ENCODE peak calls at places on chromosomes 3 and 15, in four cellular contexts. One of them, this sample, is unnamed.

GRCh38 chr3:171791695-171792082 is 18.6 kb downstream of the PLD1 start:
- DNase-seq in prostate gland: no peak
- DNase-seq in CD8-positive, alpha-beta T cell: no peak
- DNase-seq in aorta: no peak
- DNase-seq in this sample: peak; percentile 83

GRCh38 chr3:8538904-8539303 is 37.3 kb downstream of the LMCD1 start:
- DNase-seq in prostate gland: no peak
- DNase-seq in CD8-positive, alpha-beta T cell: no peak
- DNase-seq in aorta: no peak
- DNase-seq in this sample: no peak

GRCh38 chr3:108838411-108838810 is 15.8 kb downstream of the TRAT1 start:
- DNase-seq in prostate gland: no peak
- DNase-seq in CD8-positive, alpha-beta T cell: no peak
- DNase-seq in aorta: no peak
- DNase-seq in this sample: no peak

GRCh38 chr3:115470254-115470653 is 153.1 kb upstream of the GAP43 start:
- DNase-seq in prostate gland: no peak
- DNase-seq in CD8-positive, alpha-beta T cell: no peak
- DNase-seq in aorta: no peak
- DNase-seq in this sample: no peak

GRCh38 chr3:13419356-13420050 is 619 bp downstream of the NUP210 start:
- DNase-seq in prostate gland: no peak
- DNase-seq in CD8-positive, alpha-beta T cell: peak; percentile 76
- DNase-seq in aorta: no peak
- DNase-seq in this sample: peak; percentile 28

GRCh38 chr15:80694624-80695098 is 449 bp upstream of the ABHD17C start:
- DNase-seq in prostate gland: no peak
- DNase-seq in CD8-positive, alpha-beta T cell: peak; percentile 57
- DNase-seq in aorta: peak; percentile 46
- DNase-seq in this sample: peak; percentile 43

GRCh38 chr15:41876689-41877088 is 17.2 kb downstream of the SPTBN5 start:
- DNase-seq in prostate gland: no peak
- DNase-seq in CD8-positive, alpha-beta T cell: no peak
- DNase-seq in aorta: no peak
- DNase-seq in this sample: no peak

GRCh38 chr3:58124387-58124786 is 86.4 kb downstream of the DNASE1L3 start:
- DNase-seq in prostate gland: no peak
- DNase-seq in CD8-positive, alpha-beta T cell: no peak
- DNase-seq in aorta: no peak
- DNase-seq in this sample: no peak

GRCh38 chr3:71803248-71803647 is 18.3 kb upstream of the PROK2 start:
- DNase-seq in prostate gland: no peak
- DNase-seq in CD8-positive, alpha-beta T cell: no peak
- DNase-seq in aorta: no peak
- DNase-seq in this sample: no peak

GRCh38 chr3:175159202-175159601 is 300.1 kb downstream of the NAALADL2 start:
- DNase-seq in prostate gland: no peak
- DNase-seq in CD8-positive, alpha-beta T cell: no peak
- DNase-seq in aorta: no peak
- DNase-seq in this sample: no peak

GRCh38 chr3:142863010-142863787 is 25.7 kb downstream of the PCOLCE2 start:
- DNase-seq in prostate gland: no peak
- DNase-seq in CD8-positive, alpha-beta T cell: no peak
- DNase-seq in aorta: no peak
- DNase-seq in this sample: peak; percentile 82

GRCh38 chr15:88911766-88912118 is 1.4 kb downstream of the MFGE8 start:
- DNase-seq in prostate gland: no peak
- DNase-seq in CD8-positive, alpha-beta T cell: no peak
- DNase-seq in aorta: peak; percentile 62
- DNase-seq in this sample: no peak

GRCh38 chr3:141280690-141281089 is 49.1 kb downstream of the PXYLP1 start:
- DNase-seq in prostate gland: no peak
- DNase-seq in CD8-positive, alpha-beta T cell: no peak
- DNase-seq in aorta: no peak
- DNase-seq in this sample: peak; percentile 50

GRCh38 chr3:63228677-63229076 is 49.4 kb upstream of the SYNPR start:
- DNase-seq in prostate gland: no peak
- DNase-seq in CD8-positive, alpha-beta T cell: no peak
- DNase-seq in aorta: no peak
- DNase-seq in this sample: no peak

GRCh38 chr15:33425149-33425548 is 114.4 kb downstream of the RYR3 start:
- DNase-seq in prostate gland: no peak
- DNase-seq in CD8-positive, alpha-beta T cell: no peak
- DNase-seq in aorta: peak; percentile 52
- DNase-seq in this sample: no peak

GRCh38 chr3:52408466-52408865 is 36.4 kb downstream of the SEMA3G start:
- DNase-seq in prostate gland: no peak
- DNase-seq in CD8-positive, alpha-beta T cell: no peak
- DNase-seq in aorta: peak; percentile 24
- DNase-seq in this sample: no peak

GRCh38 chr15:78368671-78369070 is 28.5 kb downstream of the CRABP1 start:
- DNase-seq in prostate gland: no peak
- DNase-seq in CD8-positive, alpha-beta T cell: no peak
- DNase-seq in aorta: no peak
- DNase-seq in this sample: no peak

GRCh38 chr15:50415752-50416404 is 8.3 kb upstream of the USP8 start:
- DNase-seq in prostate gland: no peak
- DNase-seq in CD8-positive, alpha-beta T cell: no peak
- DNase-seq in aorta: no peak
- DNase-seq in this sample: no peak

GRCh38 chr3:16090013-16090412 is 84.5 kb upstream of the GALNT15 start:
- DNase-seq in prostate gland: no peak
- DNase-seq in CD8-positive, alpha-beta T cell: no peak
- DNase-seq in aorta: no peak
- DNase-seq in this sample: peak; percentile 5

GRCh38 chr3:24678441-24678865 is 183.8 kb upstream of the THRB start:
- DNase-seq in prostate gland: no peak
- DNase-seq in CD8-positive, alpha-beta T cell: no peak
- DNase-seq in aorta: no peak
- DNase-seq in this sample: peak; percentile 51

GRCh38 chr3:56314842-56315241 is 153.4 kb downstream of the ERC2 start:
- DNase-seq in prostate gland: peak; percentile 60
- DNase-seq in CD8-positive, alpha-beta T cell: no peak
- DNase-seq in aorta: no peak
- DNase-seq in this sample: peak; percentile 37

GRCh38 chr15:81010086-81010485 is 9.4 kb downstream of the TLNRD1 start:
- DNase-seq in prostate gland: no peak
- DNase-seq in CD8-positive, alpha-beta T cell: no peak
- DNase-seq in aorta: no peak
- DNase-seq in this sample: no peak

GRCh38 chr3:50620420-50620819 is 3.5 kb downstream of the MAPKAPK3 start:
- DNase-seq in prostate gland: no peak
- DNase-seq in CD8-positive, alpha-beta T cell: no peak
- DNase-seq in aorta: peak; percentile 75
- DNase-seq in this sample: no peak

GRCh38 chr3:25097023-25097422 is 331.0 kb upstream of the RARB start:
- DNase-seq in prostate gland: no peak
- DNase-seq in CD8-positive, alpha-beta T cell: no peak
- DNase-seq in aorta: no peak
- DNase-seq in this sample: no peak

GRCh38 chr3:16322189-16322588 is 57.2 kb downstream of the OXNAD1 start:
- DNase-seq in prostate gland: no peak
- DNase-seq in CD8-positive, alpha-beta T cell: peak; percentile 47
- DNase-seq in aorta: no peak
- DNase-seq in this sample: peak; percentile 7

DNA sequence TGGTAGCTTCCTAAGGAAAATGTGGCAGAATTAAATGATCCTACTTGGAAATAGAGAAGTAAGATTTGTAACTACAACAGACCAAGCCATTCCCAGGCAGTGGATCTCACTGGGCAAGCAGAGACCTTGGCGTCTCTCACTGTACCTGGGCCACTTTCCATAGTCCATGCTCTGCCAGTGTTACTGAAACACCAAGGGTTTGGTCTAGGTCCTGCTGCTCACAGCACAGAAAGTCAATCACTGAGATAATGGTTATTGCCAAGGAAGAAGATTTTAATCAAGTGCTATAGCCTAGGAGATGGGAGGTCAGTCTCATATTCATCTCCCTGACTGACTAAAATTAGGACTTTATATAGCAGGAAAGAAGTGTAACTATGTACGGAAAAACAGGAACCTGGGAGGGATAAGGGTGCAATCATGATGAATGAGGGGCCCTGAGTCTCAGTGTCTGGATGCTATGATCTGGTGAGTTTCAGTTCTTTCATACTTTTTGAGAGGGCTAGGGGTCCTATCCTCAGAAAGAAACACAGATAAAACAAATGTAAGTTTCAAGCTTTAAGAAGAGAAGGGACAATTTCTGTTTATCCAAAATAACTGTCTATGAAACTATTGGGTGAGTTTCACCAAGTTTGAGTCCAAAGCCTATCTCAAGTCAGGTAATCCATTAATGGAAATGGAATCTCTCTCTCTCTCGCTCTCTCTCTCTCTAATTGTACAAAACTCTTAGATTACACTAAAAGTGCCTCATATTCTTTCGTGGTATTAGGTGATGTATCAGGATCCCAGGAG is 20.6 kb downstream of the GPR15 start:
- DNase-seq in prostate gland: no peak
- DNase-seq in CD8-positive, alpha-beta T cell: no peak
- DNase-seq in aorta: no peak
- DNase-seq in this sample: no peak
- H3K27me3 ChIP-seq in prostate gland: no peaks in the 10 kb centered on the region
- H3K27me3 ChIP-seq in CD8-positive, alpha-beta T cell: no peaks in the 10 kb centered on the region
- H3K27me3 ChIP-seq in aorta: peaks cover 1% of the 10 kb centered on the region
- H3K27me3 ChIP-seq in this sample: no peaks in the 10 kb centered on the region

GRCh38 chr15:99058421-99058870 is 46.4 kb upstream of the SYNM start:
- DNase-seq in prostate gland: no peak
- DNase-seq in CD8-positive, alpha-beta T cell: no peak
- DNase-seq in aorta: no peak
- DNase-seq in this sample: no peak
- H3K27me3 ChIP-seq in prostate gland: no peaks in the 10 kb centered on the region
- H3K27me3 ChIP-seq in CD8-positive, alpha-beta T cell: peaks cover 20% of the 10 kb centered on the region
- H3K27me3 ChIP-seq in aorta: no peaks in the 10 kb centered on the region
- H3K27me3 ChIP-seq in this sample: peaks cover 23% of the 10 kb centered on the region

GRCh38 chr3:10937141-10937825 is 55.3 kb upstream of the SLC6A1 start:
- DNase-seq in prostate gland: no peak
- DNase-seq in CD8-positive, alpha-beta T cell: no peak
- DNase-seq in aorta: peak; percentile 32
- DNase-seq in this sample: no peak
- H3K27me3 ChIP-seq in prostate gland: no peaks in the 10 kb centered on the region
- H3K27me3 ChIP-seq in CD8-positive, alpha-beta T cell: no peaks in the 10 kb centered on the region
- H3K27me3 ChIP-seq in aorta: no peaks in the 10 kb centered on the region
- H3K27me3 ChIP-seq in this sample: peaks cover 99% of the 10 kb centered on the region

GRCh38 chr15:82056900-82057825 is 11.3 kb upstream of the MEX3B start:
- DNase-seq in prostate gland: no peak
- DNase-seq in CD8-positive, alpha-beta T cell: no peak
- DNase-seq in aorta: no peak
- DNase-seq in this sample: no peak
- H3K27me3 ChIP-seq in prostate gland: peaks cover 2% of the 10 kb centered on the region
- H3K27me3 ChIP-seq in CD8-positive, alpha-beta T cell: peaks cover 3% of the 10 kb centered on the region
- H3K27me3 ChIP-seq in aorta: no peaks in the 10 kb centered on the region
- H3K27me3 ChIP-seq in this sample: peaks cover 94% of the 10 kb centered on the region

GRCh38 chr15:73755946-73756345 is 2.8 kb upstream of the INSYN1 start:
- DNase-seq in prostate gland: no peak
- DNase-seq in CD8-positive, alpha-beta T cell: no peak
- DNase-seq in aorta: no peak
- DNase-seq in this sample: no peak
- H3K27me3 ChIP-seq in prostate gland: no peaks in the 10 kb centered on the region
- H3K27me3 ChIP-seq in CD8-positive, alpha-beta T cell: peaks cover 5% of the 10 kb centered on the region
- H3K27me3 ChIP-seq in aorta: no peaks in the 10 kb centered on the region
- H3K27me3 ChIP-seq in this sample: peaks cover 82% of the 10 kb centered on the region

DNA sequence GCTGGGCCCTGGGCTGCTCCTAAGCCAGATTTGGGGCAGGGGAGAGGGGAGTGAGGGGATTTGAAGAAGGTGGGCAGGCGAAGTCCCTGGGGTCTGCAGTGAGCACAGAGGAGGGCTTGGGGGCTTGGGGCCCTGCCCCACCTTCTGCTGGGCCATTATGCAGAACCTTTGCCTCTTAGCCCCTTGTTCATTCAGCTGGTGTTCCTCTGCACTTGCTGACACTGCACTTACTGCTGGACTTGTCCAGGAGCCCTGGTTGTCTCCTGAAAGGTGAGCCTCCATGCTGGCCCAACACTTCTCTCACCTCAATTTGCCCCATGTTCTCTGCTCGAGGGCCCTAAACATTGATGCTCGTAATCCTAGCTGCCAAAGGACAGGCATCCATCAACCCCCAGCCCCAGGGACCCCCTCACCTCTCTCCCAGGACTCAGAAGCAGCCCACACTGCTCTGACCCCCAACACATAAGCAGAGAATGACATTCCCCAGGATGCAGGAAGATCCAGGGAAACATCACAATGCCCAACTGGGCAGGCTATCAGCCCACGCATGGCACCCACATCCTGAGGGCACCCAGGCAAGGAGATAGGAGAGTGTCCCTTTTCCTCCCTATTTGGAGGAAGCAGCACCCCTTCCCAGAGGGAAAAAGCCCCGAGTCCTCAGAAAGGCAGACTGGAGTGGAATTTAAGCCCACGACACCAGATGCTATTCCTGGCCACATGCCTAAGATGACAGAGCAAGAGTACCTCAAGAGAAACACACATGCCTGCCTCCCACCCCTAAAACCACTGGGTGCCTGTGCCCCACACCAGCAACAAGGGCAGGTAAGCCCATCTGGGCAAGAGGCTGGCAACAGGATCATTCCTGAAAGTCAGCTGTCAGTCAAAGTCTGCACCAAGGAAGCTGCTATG is 76.8 kb downstream of the ADCY5 start:
- DNase-seq in prostate gland: no peak
- DNase-seq in CD8-positive, alpha-beta T cell: no peak
- DNase-seq in aorta: no peak
- DNase-seq in this sample: no peak
- H3K27me3 ChIP-seq in prostate gland: no peaks in the 10 kb centered on the region
- H3K27me3 ChIP-seq in CD8-positive, alpha-beta T cell: no peaks in the 10 kb centered on the region
- H3K27me3 ChIP-seq in aorta: no peaks in the 10 kb centered on the region
- H3K27me3 ChIP-seq in this sample: no peaks in the 10 kb centered on the region

DNA sequence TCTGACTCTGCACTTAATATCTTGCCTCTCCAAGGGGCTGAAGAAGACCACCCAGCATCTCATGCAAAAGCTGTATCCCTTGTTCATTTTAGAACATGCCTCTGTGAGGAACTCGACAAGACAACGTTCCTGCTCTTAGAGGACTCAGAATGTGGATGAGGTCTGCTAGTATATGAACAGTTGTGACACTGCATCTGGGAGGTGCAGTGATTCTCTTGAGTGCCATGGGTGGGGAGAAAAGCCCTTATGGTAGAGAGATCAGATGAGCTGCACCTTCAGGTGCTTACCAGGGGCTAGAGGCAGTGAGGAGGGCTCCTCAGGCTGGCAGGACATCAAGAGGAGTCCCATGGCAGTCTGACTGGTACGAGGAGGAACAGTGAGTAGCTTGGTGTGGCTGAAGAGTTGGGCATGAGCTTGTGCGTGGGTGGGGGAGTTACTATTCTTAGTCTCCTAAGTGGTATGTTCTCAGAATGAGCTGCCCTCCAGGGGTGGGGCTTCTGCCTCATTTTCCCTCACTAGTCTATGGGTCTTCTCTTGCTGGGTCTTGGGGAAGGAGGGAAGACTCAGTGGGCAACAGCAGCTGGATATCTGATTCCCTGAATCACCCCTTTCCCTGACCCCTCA is 56.7 kb upstream of the ATP2B2 start:
- DNase-seq in prostate gland: no peak
- DNase-seq in CD8-positive, alpha-beta T cell: no peak
- DNase-seq in aorta: no peak
- DNase-seq in this sample: no peak
- H3K27me3 ChIP-seq in prostate gland: no peaks in the 10 kb centered on the region
- H3K27me3 ChIP-seq in CD8-positive, alpha-beta T cell: no peaks in the 10 kb centered on the region
- H3K27me3 ChIP-seq in aorta: no peaks in the 10 kb centered on the region
- H3K27me3 ChIP-seq in this sample: peaks cover 69% of the 10 kb centered on the region

This sample was measured in PC-9.